ENCODE peak calls at places on chromosomes 7 and 10, in eight cellular contexts. Z is osteocyte, K is nephron progenitor cell, S is epithelial cell of esophagus, G is foreskin fibroblast, E is left lung, M is Peyer's patch, I is prostate gland. W is an unnamed sample.

GRCh38 chr10:8063935-8064334 is 9.4 kb downstream of the GATA3 start:
- DNase-seq in K (no peak), M (no peak), Z (no peak), S (no peak), G (no peak), I (no peak), E (no peak), W (no peak)

GRCh38 chr7:158497627-158498026 is 90.0 kb downstream of the PTPRN2 start:
- DNase-seq in E (no peak), S (no peak), Z (no peak), M (no peak), G (no peak), K (no peak), I (no peak), W (no peak)

GRCh38 chr7:150923191-150923590 is 54.9 kb downstream of the KCNH2 start:
- DNase-seq in S (no peak), Z (no peak), E (no peak), I (no peak), K (no peak), M (no peak), G (no peak), W (no peak)

GRCh38 chr10:689433-690226 is at the start of gene DIP2C:
- DNase-seq in E (peak), Z (peak), S (peak), G (peak), K (peak), I (peak), M (peak), W (peak)

GRCh38 chr10:26413375-26413774 is 24.8 kb upstream of the APBB1IP start:
- DNase-seq in G (no peak), Z (no peak), E (no peak), M (no peak), K (no peak), I (no peak), S (no peak), W (no peak)

GRCh38 chr10:109191341-109191740 is 732.0 kb downstream of the XPNPEP1 start:
- DNase-seq in Z (no peak), S (no peak), E (no peak), G (no peak), I (no peak), M (no peak), K (no peak), W (no peak)

GRCh38 chr10:62264702-62265436 is 3.8 kb downstream of the RTKN2 start:
- DNase-seq in I (no peak), G (peak), Z (no peak), E (no peak), K (peak), M (no peak), S (peak), W (no peak)

GRCh38 chr7:2193575-2194305 is 39.0 kb downstream of the MAD1L1 start:
- DNase-seq in K (no peak), E (no peak), G (no peak), Z (no peak), I (no peak), S (no peak), M (no peak), W (no peak)

GRCh38 chr7:46115410-46115809 is 194.3 kb upstream of the IGFBP3 start:
- DNase-seq in G (no peak), S (no peak), Z (no peak), E (no peak), I (no peak), K (no peak), M (no peak), W (no peak)

GRCh38 chr10:94747137-94747536 is 15.3 kb upstream of the CYP2C19 start:
- DNase-seq in E (no peak), I (no peak), S (no peak), G (no peak), K (no peak), M (no peak), Z (no peak), W (no peak)

GRCh38 chr7:111184960-111185359 is 94.0 kb downstream of the LRRN3 start:
- DNase-seq in S (no peak), E (no peak), M (no peak), Z (no peak), I (no peak), G (no peak), K (no peak), W (no peak)

GRCh38 chr10:124681626-124682552 is 62.3 kb downstream of the FAM53B start:
- DNase-seq in M (no peak), I (no peak), S (no peak), G (no peak), Z (no peak), E (no peak), K (no peak), W (no peak)

GRCh38 chr7:25215694-25216335 is 12.5 kb downstream of the NPVF start:
- DNase-seq in G (no peak), S (no peak), M (no peak), I (no peak), Z (no peak), E (no peak), K (no peak), W (no peak)
- TF ChIP-seq CTCF in G (no peak), S (peak), M (no peak), I (no peak), Z (no peak), E (no peak), K (no peak), W (no peak)

GRCh38 chr10:82084904-82085303 is 209.9 kb downstream of the NRG3 start:
- DNase-seq in G (no peak), M (no peak), Z (no peak), I (no peak), K (no peak), S (no peak), E (no peak), W (no peak)
- TF ChIP-seq CTCF in G (no peak), M (no peak), Z (no peak), I (no peak), K (no peak), S (no peak), E (no peak), W (no peak)

GRCh38 chr10:60048146-60048545 is 141.8 kb upstream of the CCDC6 start:
- DNase-seq in M (no peak), Z (no peak), K (peak), I (no peak), S (peak), G (peak), E (no peak), W (no peak)
- TF ChIP-seq CTCF in M (no peak), Z (peak), K (peak), I (no peak), S (peak), G (peak), E (no peak), W (no peak)

DNA sequence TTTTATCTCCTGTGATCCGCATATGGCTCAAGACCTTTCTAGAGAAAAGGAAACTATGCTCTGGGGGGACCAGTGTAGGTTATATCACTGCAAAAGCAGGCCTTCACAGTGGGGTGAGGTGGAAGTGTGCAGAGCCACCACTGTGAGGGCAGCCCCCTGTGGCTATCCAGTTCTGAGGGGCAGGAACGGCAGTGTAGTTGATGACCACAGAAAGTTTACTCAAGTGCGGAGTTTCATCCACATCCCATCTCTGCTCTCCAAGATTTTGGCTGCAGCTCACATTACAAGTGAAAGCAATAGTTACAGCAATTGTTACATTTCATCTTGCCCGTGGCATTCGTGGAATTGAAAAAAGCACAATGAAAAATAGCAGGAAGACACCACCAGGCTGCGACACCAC is 345.9 kb upstream of the GALNT17 start:
- DNase-seq in I (no peak), Z (no peak), M (no peak), K (no peak), G (no peak), E (no peak), S (no peak), W (no peak)
- TF ChIP-seq CTCF in I (no peak), Z (no peak), M (no peak), K (no peak), G (no peak), E (no peak), S (no peak), W (no peak)

DNA sequence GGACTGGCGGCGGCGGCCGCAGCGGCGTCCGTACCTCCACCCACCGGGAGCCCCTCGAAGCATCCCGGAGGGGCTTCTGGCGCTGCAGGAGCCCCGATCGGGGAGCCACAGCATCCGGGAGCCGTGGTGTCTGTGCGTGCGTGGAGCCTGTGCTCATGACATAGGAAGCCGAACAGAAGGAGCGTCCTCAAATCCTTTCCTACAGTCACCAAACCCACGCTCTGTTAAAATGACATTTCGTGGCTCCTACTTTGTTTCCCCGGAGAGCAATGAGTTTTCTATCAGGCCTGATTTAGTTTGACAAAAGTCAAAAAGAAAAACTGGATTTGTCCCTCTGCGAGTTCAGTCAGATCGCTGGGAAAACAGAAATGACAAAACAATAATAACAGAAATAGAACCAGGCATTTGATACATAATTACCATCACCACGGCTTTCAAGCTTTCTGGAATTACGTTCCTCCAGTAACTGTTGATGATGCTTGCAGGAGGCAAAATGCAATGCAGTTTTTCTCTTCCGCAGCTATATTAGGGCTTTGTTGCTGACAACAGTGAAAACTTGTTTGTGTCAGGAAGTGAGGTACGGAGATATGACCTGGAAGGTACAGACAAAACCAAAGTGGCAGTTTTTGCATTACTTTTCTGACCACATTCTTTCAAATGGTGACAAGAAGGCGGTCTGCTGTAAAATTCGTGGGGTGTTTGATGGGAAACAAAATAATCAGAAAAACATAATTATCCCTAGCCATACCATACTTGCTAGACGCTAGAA is 219.3 kb upstream of the MKLN1 start:
- DNase-seq in Z (no peak), M (no peak), K (peak), S (no peak), E (no peak), I (no peak), G (no peak), W (peak)
- TF ChIP-seq CTCF in Z (no peak), M (no peak), K (no peak), S (no peak), E (no peak), I (no peak), G (no peak), W (no peak)

GRCh38 chr10:51643734-51644133 is 55.7 kb downstream of the CSTF2T start:
- DNase-seq in K (no peak), S (no peak), E (no peak), Z (no peak), I (no peak), M (no peak), G (no peak), W (no peak)

GRCh38 chr10:51642591-51642990 is 56.8 kb downstream of the CSTF2T start:
- DNase-seq in S (no peak), M (no peak), G (no peak), I (no peak), E (no peak), K (no peak), Z (no peak), W (no peak)

GRCh38 chr10:51640120-51640819 is 59.1 kb downstream of the CSTF2T start:
- DNase-seq in M (no peak), S (no peak), K (no peak), E (no peak), I (no peak), G (no peak), Z (no peak), W (no peak)

DNA sequence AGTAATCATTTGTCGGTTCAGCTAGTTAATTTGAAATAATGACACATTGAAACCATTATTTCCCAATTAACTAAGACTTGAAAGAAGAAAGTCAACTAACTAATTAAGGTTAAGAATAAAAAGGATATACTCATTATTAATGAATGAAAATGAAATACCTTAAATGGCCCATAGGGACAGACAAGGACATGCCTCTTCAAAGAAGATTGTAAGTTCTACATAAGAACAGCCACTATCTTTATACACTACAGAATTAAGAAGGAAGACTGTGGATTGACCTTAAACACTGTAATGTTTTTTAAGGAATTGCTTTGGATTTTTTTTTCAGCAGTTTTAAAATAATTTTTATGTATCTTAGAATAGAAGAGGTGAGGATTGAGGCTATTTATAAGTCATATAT is 60.7 kb downstream of the CSTF2T start:
- DNase-seq in K (no peak), G (no peak), S (no peak), Z (no peak), M (no peak), E (no peak), I (no peak), W (no peak)
- TF ChIP-seq CTCF in K (no peak), G (no peak), S (no peak), Z (peak), M (no peak), E (no peak), I (no peak), W (peak)

DNA sequence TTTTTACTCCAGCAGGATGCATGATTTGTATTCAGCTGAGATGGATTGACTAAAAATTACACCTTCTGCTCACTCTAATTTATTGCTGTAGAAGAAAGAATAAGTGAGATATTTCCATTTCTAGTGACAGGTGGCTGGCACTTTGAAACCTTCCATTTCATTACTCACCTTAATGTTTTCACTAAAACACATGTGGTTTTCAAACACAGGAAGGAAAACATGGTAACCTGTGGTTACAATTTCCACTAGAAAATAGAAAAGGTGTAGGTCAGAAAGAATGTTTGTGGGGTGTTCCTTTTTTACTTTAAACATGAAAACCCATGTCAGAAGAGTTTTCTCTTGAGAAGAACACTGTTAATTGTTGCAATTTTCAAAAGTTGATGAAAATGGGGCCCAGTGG is 12.0 kb upstream of the PRKCQ start:
- DNase-seq in G (no peak), M (no peak), E (no peak), K (no peak), Z (no peak), S (no peak), I (no peak), W (no peak)
- TF ChIP-seq CTCF in G (no peak), M (no peak), E (no peak), K (no peak), Z (no peak), S (no peak), I (no peak), W (no peak)

GRCh38 chr10:77599651-77600050 is 38.0 kb downstream of the KCNMA1 start:
- DNase-seq in M (no peak), I (no peak), E (no peak), K (no peak), Z (no peak), S (no peak), G (no peak), W (no peak)

GRCh38 chr10:77601488-77601887 is 36.1 kb downstream of the KCNMA1 start:
- DNase-seq in I (no peak), K (no peak), G (no peak), S (no peak), Z (no peak), M (peak), E (no peak), W (no peak)

GRCh38 chr10:77598606-77599005 is 39.0 kb downstream of the KCNMA1 start:
- DNase-seq in E (no peak), I (no peak), K (no peak), S (no peak), Z (no peak), M (no peak), G (no peak), W (no peak)

GRCh38 chr10:77602231-77602912 is 35.2 kb downstream of the KCNMA1 start:
- DNase-seq in Z (no peak), G (no peak), S (no peak), I (no peak), K (no peak), E (no peak), M (no peak), W (no peak)

GRCh38 chr10:77600640-77601039 is 37.0 kb downstream of the KCNMA1 start:
- DNase-seq in I (no peak), Z (no peak), E (no peak), K (no peak), G (no peak), S (no peak), M (no peak), W (no peak)
- TF ChIP-seq CTCF in I (no peak), Z (no peak), E (no peak), K (no peak), G (no peak), S (no peak), M (no peak), W (no peak)

GRCh38 chr10:97611473-97611872 is 21.8 kb downstream of the MORN4 start:
- DNase-seq in M (no peak), K (no peak), G (no peak), I (no peak), Z (no peak), S (no peak), E (no peak), W (no peak)

GRCh38 chr10:97607076-97607635 is 17.6 kb downstream of the C10orf62 start:
- DNase-seq in G (no peak), S (no peak), Z (no peak), K (no peak), I (no peak), E (no peak), M (no peak), W (no peak)

GRCh38 chr10:97608991-97609561 is 19.6 kb downstream of the C10orf62 start:
- DNase-seq in Z (no peak), M (no peak), G (no peak), E (no peak), I (no peak), S (peak), K (no peak), W (no peak)

GRCh38 chr10:97618285-97618684 is 15.0 kb downstream of the MORN4 start:
- DNase-seq in I (no peak), G (no peak), Z (no peak), S (no peak), M (no peak), K (no peak), E (no peak), W (no peak)

DNA sequence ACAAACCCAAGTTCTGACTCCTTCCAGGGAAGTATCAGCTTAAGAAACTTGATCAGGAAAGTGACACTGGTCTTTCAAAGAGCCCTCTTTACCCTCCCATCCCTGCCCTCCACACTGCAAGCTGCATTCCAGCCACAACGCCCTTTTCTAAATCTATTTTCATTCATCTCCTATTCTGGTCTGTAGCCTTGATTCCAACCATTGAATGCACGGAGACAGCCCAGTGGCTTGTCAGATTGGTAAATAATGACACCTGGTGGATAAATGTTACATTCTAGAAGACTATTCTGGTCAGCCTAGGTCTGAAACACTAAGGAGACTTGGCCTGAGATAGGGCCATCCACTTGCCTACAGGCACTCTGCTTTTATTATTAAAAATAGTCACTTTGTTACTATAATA is 20.9 kb downstream of the MORN4 start:
- DNase-seq in E (no peak), Z (no peak), S (peak), M (no peak), I (peak), G (peak), K (no peak), W (no peak)
- TF ChIP-seq CTCF in E (peak), Z (peak), S (peak), M (no peak), I (peak), G (peak), K (no peak), W (no peak)

GRCh38 chr10:12252882-12253546 is 57.0 kb downstream of the CDC123 start:
- DNase-seq in G (no peak), E (no peak), S (no peak), M (peak), I (no peak), Z (no peak), K (no peak), W (peak)
- TF ChIP-seq CTCF in G (peak), E (no peak), S (no peak), M (peak), I (no peak), Z (peak), K (peak), W (peak)

W was measured in glutamatergic neuron.